ENCODE peak calls at places on chromosome 21, in six cellular contexts. F, I, O, W, X and D are unnamed samples. For H3K9me3 and H3K27me3, the result is how much of the 10 kb centered on the place peaks cover.

GRCh38 chr21:46109251-46110221 is 11.6 kb downstream of the COL6A2 start:
- DNase-seq in F (no peak), I (peak), O (peak), W (no peak), X (peak), D (no peak)

GRCh38 chr21:42593007-42593814 is 60.2 kb upstream of the PDE9A start:
- DNase-seq in F (peak), I (peak), O (peak), W (peak), X (peak), D (peak)

GRCh38 chr21:42401164-42401563 is 2.5 kb upstream of the UBASH3A start:
- DNase-seq in F (no peak), I (no peak), O (no peak), W (no peak), X (peak), D (no peak)

GRCh38 chr21:35223480-35224156 is 174.5 kb upstream of the RUNX1 start:
- DNase-seq in F (no peak), I (no peak), O (no peak), W (no peak), X (no peak), D (no peak)

GRCh38 chr21:39952265-39952664 is 85.0 kb downstream of the PCP4 start:
- DNase-seq in F (no peak), I (no peak), O (no peak), W (peak), X (no peak), D (no peak)

GRCh38 chr21:18369115-18369514 is 34.5 kb downstream of the TMPRSS15 start:
- DNase-seq in F (no peak), I (no peak), O (no peak), W (peak), X (no peak), D (peak)

GRCh38 chr21:31630062-31630711 is 29.3 kb upstream of the SOD1 start:
- DNase-seq in F (no peak), I (peak), O (no peak), W (no peak), X (no peak), D (peak)

GRCh38 chr21:45981641-45982255 is at the start of gene COL6A1:
- DNase-seq in F (peak), I (peak), O (peak), W (peak), X (peak), D (peak)

GRCh38 chr21:29465528-29465927 is 166.8 kb downstream of the BACH1 start:
- DNase-seq in F (no peak), I (no peak), O (no peak), W (no peak), X (no peak), D (no peak)

GRCh38 chr21:39385299-39386145 is 36.6 kb upstream of the HMGN1 start:
- DNase-seq in F (peak), I (peak), O (peak), W (no peak), X (peak), D (no peak)

GRCh38 chr21:42466700-42467612 is 29.1 kb downstream of the RSPH1 start:
- DNase-seq in F (no peak), I (peak), O (no peak), W (peak), X (no peak), D (peak)

GRCh38 chr21:29179503-29179902 is 49.1 kb downstream of the MAP3K7CL start:
- DNase-seq in F (no peak), I (no peak), O (no peak), W (no peak), X (no peak), D (no peak)

GRCh38 chr21:15795533-15795932 is 65.8 kb downstream of the USP25 start:
- DNase-seq in F (no peak), I (no peak), O (no peak), W (no peak), X (no peak), D (no peak)

GRCh38 chr21:38993561-38993960 is 187.8 kb downstream of the ETS2 start:
- DNase-seq in F (no peak), I (peak), O (peak), W (no peak), X (no peak), D (peak)

GRCh38 chr21:41605178-41605933 is 97.4 kb upstream of the TMPRSS2 start:
- DNase-seq in F (no peak), I (peak), O (no peak), W (peak), X (peak), D (no peak)

GRCh38 chr21:34147835-34148804 is 74.7 kb downstream of the MRPS6 start:
- DNase-seq in F (no peak), I (no peak), O (no peak), W (no peak), X (no peak), D (peak)

GRCh38 chr21:34144224-34144623 is 70.8 kb downstream of the MRPS6 start:
- DNase-seq in F (no peak), I (no peak), O (no peak), W (no peak), X (no peak), D (no peak)

GRCh38 chr21:34141373-34141772 is 68.0 kb downstream of the MRPS6 start:
- DNase-seq in F (no peak), I (no peak), O (no peak), W (no peak), X (no peak), D (no peak)

GRCh38 chr21:34148826-34149558 is 75.6 kb downstream of the MRPS6 start:
- DNase-seq in F (no peak), I (no peak), O (no peak), W (peak), X (no peak), D (no peak)

GRCh38 chr21:34143783-34144182 is 70.4 kb downstream of the MRPS6 start:
- DNase-seq in F (no peak), I (no peak), O (no peak), W (no peak), X (no peak), D (no peak)
- H3K9me3 ChIP-seq in F (under half), I (under half), O (under half), W (under half), X (under half), D (under half)

DNA sequence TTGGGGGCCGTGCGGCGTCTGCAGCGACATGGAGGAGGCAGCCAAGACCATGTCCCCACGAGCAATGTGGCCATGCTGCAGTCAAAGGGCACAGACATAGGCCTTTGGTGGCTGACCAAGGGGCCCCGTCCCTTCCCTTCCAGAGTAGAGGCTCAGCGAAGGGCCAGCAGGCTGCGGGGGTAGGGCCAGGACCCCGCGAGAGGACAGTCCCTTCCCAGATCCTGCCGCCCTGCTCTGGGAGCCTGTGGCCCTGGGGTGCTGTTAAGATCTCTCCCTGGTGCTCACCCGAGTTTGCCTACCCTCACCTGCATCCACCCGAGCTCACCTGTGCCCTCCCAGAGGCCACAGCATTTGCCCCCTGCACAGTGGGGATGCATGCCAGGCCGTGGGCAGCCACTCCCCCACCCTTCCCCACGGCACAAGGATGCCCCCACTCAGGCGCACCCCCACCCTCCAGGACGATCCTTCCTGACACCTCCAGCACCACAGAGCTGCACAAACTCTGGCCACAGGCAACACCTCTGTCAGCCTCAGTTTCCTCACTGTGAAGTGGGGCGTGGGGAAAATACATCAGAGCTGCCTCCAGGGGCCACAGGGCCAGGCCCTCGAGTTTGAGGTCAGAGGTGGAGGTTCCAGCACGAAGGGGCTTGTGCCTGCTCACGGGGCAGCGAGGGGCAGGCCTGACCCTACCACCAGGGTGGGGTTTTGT is 15.5 kb downstream of the ITGB2 start:
- DNase-seq in F (no peak), I (no peak), O (no peak), W (no peak), X (no peak), D (no peak)
- H3K27me3 ChIP-seq in F (under half), I (under half), O (under half), W (under half), X (under half), D (under half)

DNA sequence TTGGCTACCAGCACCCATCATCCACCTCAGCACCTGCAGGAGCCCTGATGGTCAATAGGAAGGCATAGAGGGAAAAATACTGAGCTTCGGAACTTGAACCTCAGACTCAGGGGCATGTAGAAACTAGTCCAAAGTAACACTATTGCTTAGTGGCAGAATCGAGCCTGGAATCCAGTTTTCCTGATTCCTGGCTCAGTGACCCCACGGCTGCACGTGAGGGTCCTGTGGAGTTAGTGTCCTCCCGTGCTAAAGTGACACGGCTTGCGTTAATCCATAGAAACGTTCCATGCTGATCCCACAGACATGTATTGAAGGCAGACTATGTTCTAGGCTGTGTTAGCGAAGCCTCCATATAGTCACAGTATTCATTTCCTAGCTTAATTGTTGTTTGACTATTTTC is 747.0 kb upstream of the TPTE start:
- DNase-seq in F (no peak), I (no peak), O (no peak), W (no peak), X (no peak), D (no peak)
- H3K9me3 ChIP-seq in F (under half), I (under half), O (under half), W (half or more), X (under half), D (under half)

GRCh38 chr21:36710729-36711048 is 11.8 kb downstream of the SIM2 start:
- DNase-seq in F (no peak), I (no peak), O (no peak), W (peak), X (peak), D (peak)

GRCh38 chr21:36709030-36709867 is 10.3 kb downstream of the SIM2 start:
- DNase-seq in F (no peak), I (no peak), O (no peak), W (peak), X (peak), D (no peak)

GRCh38 chr21:36707763-36708511 is 9.0 kb downstream of the SIM2 start:
- DNase-seq in F (no peak), I (no peak), O (no peak), W (peak), X (peak), D (no peak)

GRCh38 chr21:36708512-36709029 is 9.7 kb downstream of the SIM2 start:
- DNase-seq in F (no peak), I (no peak), O (no peak), W (peak), X (peak), D (no peak)

DNA sequence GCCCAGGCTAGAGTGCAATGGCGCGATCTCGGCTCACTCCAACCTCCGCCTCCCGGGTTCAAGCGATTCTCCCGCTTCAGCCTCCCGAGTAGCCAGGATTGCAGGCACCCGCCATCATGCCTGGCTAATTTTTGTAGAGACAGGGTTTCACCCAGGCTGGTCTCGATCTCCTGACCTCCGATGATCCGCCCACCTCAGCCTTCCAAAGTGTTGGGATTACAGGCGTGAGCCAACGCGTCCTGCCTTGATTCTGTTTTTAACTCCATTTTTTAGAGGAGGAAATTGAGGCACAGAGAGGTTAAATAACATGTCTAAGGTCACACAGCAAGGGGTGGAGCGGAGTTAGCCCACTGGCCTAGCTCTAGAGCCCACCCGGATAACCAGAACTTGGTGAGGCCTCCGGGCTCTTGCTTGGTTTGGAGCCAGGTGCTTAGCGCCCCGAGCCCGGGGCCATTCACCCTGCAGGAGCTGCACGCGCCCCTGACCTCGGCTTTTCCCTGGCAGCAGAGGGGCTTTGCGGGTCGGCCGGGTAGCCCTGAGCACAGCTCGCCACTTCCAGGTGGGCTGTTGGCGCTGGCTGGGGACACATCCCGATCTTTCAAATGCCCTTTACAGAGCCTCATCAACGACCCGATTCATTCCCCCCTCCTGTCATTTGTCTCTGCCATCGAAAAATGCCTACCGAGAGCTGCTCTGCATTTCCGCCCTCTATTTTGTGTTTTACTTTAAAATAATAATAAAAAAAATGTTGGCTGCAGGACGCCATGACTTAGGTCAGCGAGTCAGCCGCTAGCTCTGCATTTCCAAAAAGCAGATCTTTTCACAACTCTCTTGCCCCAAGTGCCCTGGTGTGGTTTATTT is 11.2 kb downstream of the SIM2 start:
- DNase-seq in F (no peak), I (no peak), O (no peak), W (peak), X (peak), D (no peak)
- H3K27me3 ChIP-seq in F (half or more), I (half or more), O (under half), W (half or more), X (half or more), D (half or more)

DNA sequence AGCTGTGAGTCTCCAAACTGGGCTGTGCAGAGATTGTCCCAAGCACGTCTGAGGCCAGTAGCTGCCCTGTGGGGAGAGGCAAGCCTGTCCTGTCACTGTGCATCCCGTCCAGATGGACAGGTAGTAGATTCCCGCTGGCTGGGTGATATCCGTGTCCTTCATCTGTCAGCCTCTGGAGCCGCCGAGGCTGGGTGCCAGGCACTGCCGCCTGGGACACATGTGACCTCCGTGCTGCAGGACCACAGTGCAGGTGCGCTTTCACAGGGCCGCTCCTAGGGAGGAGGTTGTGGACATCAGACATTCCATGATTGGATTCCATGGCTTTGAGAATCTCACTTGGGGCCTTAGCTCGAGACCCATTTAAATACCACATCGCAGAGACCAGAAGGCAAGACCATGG is 4.7 kb downstream of the PDXK start:
- DNase-seq in F (no peak), I (peak), O (no peak), W (no peak), X (no peak), D (no peak)
- H3K9me3 ChIP-seq in F (under half), I (under half), O (under half), W (under half), X (under half), D (under half)